ENCODE peak calls at places on chromosomes 13 and 19, in ten cellular contexts. One of them, this sample, is unnamed.

GRCh38 chr19:4337906-4338440 is 654 bp downstream of the STAP2 start:
- DNase-seq in AML-193: no peak
- DNase-seq in stimulated activated CD4-positive, alpha-beta T cell treated with anti-CD3 and anti-CD28 coated beads, Interleukin-1b, Interleukin-23, amount 100 ng/mL, for 4 hours: no peak
- DNase-seq in upper lobe of right lung: no peak
- DNase-seq in left ventricle myocardium inferior: no peak
- DNase-seq in MG63: no peak
- DNase-seq in T-cell: no peak
- DNase-seq in progenitor cell of endocrine pancreas: no peak
- DNase-seq in astrocyte of the spinal cord: peak
- DNase-seq in activated CD8-positive, alpha-beta memory T cell treated with anti-CD3 and anti-CD28 coated beads, Interleukin-2, amount 50 U/mL, for 48 hours: no peak
- DNase-seq in this sample: no peak

GRCh38 chr13:107233541-107233940 is 665.6 kb upstream of the ARGLU1 start:
- DNase-seq in AML-193: no peak
- DNase-seq in stimulated activated CD4-positive, alpha-beta T cell treated with anti-CD3 and anti-CD28 coated beads, Interleukin-1b, Interleukin-23, amount 100 ng/mL, for 4 hours: no peak
- DNase-seq in upper lobe of right lung: no peak
- DNase-seq in left ventricle myocardium inferior: no peak
- DNase-seq in MG63: no peak
- DNase-seq in T-cell: no peak
- DNase-seq in progenitor cell of endocrine pancreas: no peak
- DNase-seq in astrocyte of the spinal cord: no peak
- DNase-seq in activated CD8-positive, alpha-beta memory T cell treated with anti-CD3 and anti-CD28 coated beads, Interleukin-2, amount 50 U/mL, for 48 hours: no peak
- DNase-seq in this sample: no peak

GRCh38 chr19:47227347-47228167 is 3.4 kb downstream of the BBC3 start:
- DNase-seq in AML-193: peak
- DNase-seq in stimulated activated CD4-positive, alpha-beta T cell treated with anti-CD3 and anti-CD28 coated beads, Interleukin-1b, Interleukin-23, amount 100 ng/mL, for 4 hours: no peak
- DNase-seq in upper lobe of right lung: peak
- DNase-seq in left ventricle myocardium inferior: peak
- DNase-seq in MG63: peak
- DNase-seq in T-cell: no peak
- DNase-seq in progenitor cell of endocrine pancreas: peak
- DNase-seq in astrocyte of the spinal cord: peak
- DNase-seq in activated CD8-positive, alpha-beta memory T cell treated with anti-CD3 and anti-CD28 coated beads, Interleukin-2, amount 50 U/mL, for 48 hours: peak
- DNase-seq in this sample: peak

GRCh38 chr19:5269279-5269678 is 71.3 kb downstream of the PTPRS start:
- DNase-seq in AML-193: no peak
- DNase-seq in stimulated activated CD4-positive, alpha-beta T cell treated with anti-CD3 and anti-CD28 coated beads, Interleukin-1b, Interleukin-23, amount 100 ng/mL, for 4 hours: no peak
- DNase-seq in upper lobe of right lung: no peak
- DNase-seq in left ventricle myocardium inferior: no peak
- DNase-seq in MG63: no peak
- DNase-seq in T-cell: no peak
- DNase-seq in progenitor cell of endocrine pancreas: no peak
- DNase-seq in astrocyte of the spinal cord: no peak
- DNase-seq in activated CD8-positive, alpha-beta memory T cell treated with anti-CD3 and anti-CD28 coated beads, Interleukin-2, amount 50 U/mL, for 48 hours: no peak
- DNase-seq in this sample: no peak

GRCh38 chr13:51644649-51645048 is 60.4 kb downstream of the WDFY2 start:
- DNase-seq in AML-193: no peak
- DNase-seq in stimulated activated CD4-positive, alpha-beta T cell treated with anti-CD3 and anti-CD28 coated beads, Interleukin-1b, Interleukin-23, amount 100 ng/mL, for 4 hours: no peak
- DNase-seq in upper lobe of right lung: no peak
- DNase-seq in left ventricle myocardium inferior: no peak
- DNase-seq in MG63: peak
- DNase-seq in T-cell: no peak
- DNase-seq in progenitor cell of endocrine pancreas: no peak
- DNase-seq in astrocyte of the spinal cord: peak
- DNase-seq in activated CD8-positive, alpha-beta memory T cell treated with anti-CD3 and anti-CD28 coated beads, Interleukin-2, amount 50 U/mL, for 48 hours: no peak
- DNase-seq in this sample: peak

GRCh38 chr13:33009019-33009418 is 7.2 kb upstream of the KL start:
- DNase-seq in AML-193: no peak
- DNase-seq in stimulated activated CD4-positive, alpha-beta T cell treated with anti-CD3 and anti-CD28 coated beads, Interleukin-1b, Interleukin-23, amount 100 ng/mL, for 4 hours: no peak
- DNase-seq in upper lobe of right lung: no peak
- DNase-seq in left ventricle myocardium inferior: no peak
- DNase-seq in MG63: no peak
- DNase-seq in T-cell: no peak
- DNase-seq in progenitor cell of endocrine pancreas: no peak
- DNase-seq in astrocyte of the spinal cord: no peak
- DNase-seq in activated CD8-positive, alpha-beta memory T cell treated with anti-CD3 and anti-CD28 coated beads, Interleukin-2, amount 50 U/mL, for 48 hours: no peak
- DNase-seq in this sample: no peak

GRCh38 chr19:13420780-13421179 is 85.5 kb downstream of the CACNA1A start:
- DNase-seq in AML-193: no peak
- DNase-seq in stimulated activated CD4-positive, alpha-beta T cell treated with anti-CD3 and anti-CD28 coated beads, Interleukin-1b, Interleukin-23, amount 100 ng/mL, for 4 hours: no peak
- DNase-seq in upper lobe of right lung: no peak
- DNase-seq in left ventricle myocardium inferior: no peak
- DNase-seq in MG63: no peak
- DNase-seq in T-cell: no peak
- DNase-seq in progenitor cell of endocrine pancreas: no peak
- DNase-seq in astrocyte of the spinal cord: no peak
- DNase-seq in activated CD8-positive, alpha-beta memory T cell treated with anti-CD3 and anti-CD28 coated beads, Interleukin-2, amount 50 U/mL, for 48 hours: no peak
- DNase-seq in this sample: no peak

GRCh38 chr13:44013666-44014291 is 134.1 kb downstream of the LACC1 start:
- DNase-seq in AML-193: no peak
- DNase-seq in stimulated activated CD4-positive, alpha-beta T cell treated with anti-CD3 and anti-CD28 coated beads, Interleukin-1b, Interleukin-23, amount 100 ng/mL, for 4 hours: no peak
- DNase-seq in upper lobe of right lung: no peak
- DNase-seq in left ventricle myocardium inferior: no peak
- DNase-seq in MG63: no peak
- DNase-seq in T-cell: no peak
- DNase-seq in progenitor cell of endocrine pancreas: no peak
- DNase-seq in astrocyte of the spinal cord: peak
- DNase-seq in activated CD8-positive, alpha-beta memory T cell treated with anti-CD3 and anti-CD28 coated beads, Interleukin-2, amount 50 U/mL, for 48 hours: no peak
- DNase-seq in this sample: no peak

GRCh38 chr19:30519607-30520205 is 147.5 kb downstream of the ZNF536 start:
- DNase-seq in AML-193: no peak
- DNase-seq in stimulated activated CD4-positive, alpha-beta T cell treated with anti-CD3 and anti-CD28 coated beads, Interleukin-1b, Interleukin-23, amount 100 ng/mL, for 4 hours: no peak
- DNase-seq in upper lobe of right lung: no peak
- DNase-seq in left ventricle myocardium inferior: no peak
- DNase-seq in MG63: no peak
- DNase-seq in T-cell: no peak
- DNase-seq in progenitor cell of endocrine pancreas: no peak
- DNase-seq in astrocyte of the spinal cord: no peak
- DNase-seq in activated CD8-positive, alpha-beta memory T cell treated with anti-CD3 and anti-CD28 coated beads, Interleukin-2, amount 50 U/mL, for 48 hours: no peak
- DNase-seq in this sample: no peak

GRCh38 chr19:2064395-2064787 is 13.3 kb upstream of the MKNK2 start:
- DNase-seq in AML-193: no peak
- DNase-seq in stimulated activated CD4-positive, alpha-beta T cell treated with anti-CD3 and anti-CD28 coated beads, Interleukin-1b, Interleukin-23, amount 100 ng/mL, for 4 hours: no peak
- DNase-seq in upper lobe of right lung: no peak
- DNase-seq in left ventricle myocardium inferior: no peak
- DNase-seq in MG63: no peak
- DNase-seq in T-cell: no peak
- DNase-seq in progenitor cell of endocrine pancreas: no peak
- DNase-seq in astrocyte of the spinal cord: no peak
- DNase-seq in activated CD8-positive, alpha-beta memory T cell treated with anti-CD3 and anti-CD28 coated beads, Interleukin-2, amount 50 U/mL, for 48 hours: peak
- DNase-seq in this sample: no peak

GRCh38 chr13:111573362-111573761 is 252.9 kb downstream of the TEX29 start:
- DNase-seq in AML-193: no peak
- DNase-seq in stimulated activated CD4-positive, alpha-beta T cell treated with anti-CD3 and anti-CD28 coated beads, Interleukin-1b, Interleukin-23, amount 100 ng/mL, for 4 hours: no peak
- DNase-seq in upper lobe of right lung: no peak
- DNase-seq in left ventricle myocardium inferior: no peak
- DNase-seq in MG63: no peak
- DNase-seq in T-cell: no peak
- DNase-seq in progenitor cell of endocrine pancreas: no peak
- DNase-seq in astrocyte of the spinal cord: no peak
- DNase-seq in activated CD8-positive, alpha-beta memory T cell treated with anti-CD3 and anti-CD28 coated beads, Interleukin-2, amount 50 U/mL, for 48 hours: no peak
- DNase-seq in this sample: no peak

GRCh38 chr19:38837656-38838121 is 6.1 kb upstream of the ECH1 start:
- DNase-seq in AML-193: no peak
- DNase-seq in stimulated activated CD4-positive, alpha-beta T cell treated with anti-CD3 and anti-CD28 coated beads, Interleukin-1b, Interleukin-23, amount 100 ng/mL, for 4 hours: no peak
- DNase-seq in upper lobe of right lung: no peak
- DNase-seq in left ventricle myocardium inferior: no peak
- DNase-seq in MG63: no peak
- DNase-seq in T-cell: no peak
- DNase-seq in progenitor cell of endocrine pancreas: no peak
- DNase-seq in astrocyte of the spinal cord: no peak
- DNase-seq in activated CD8-positive, alpha-beta memory T cell treated with anti-CD3 and anti-CD28 coated beads, Interleukin-2, amount 50 U/mL, for 48 hours: no peak
- DNase-seq in this sample: no peak

GRCh38 chr13:37023871-37024270 is 23.3 kb downstream of the EXOSC8 start:
- DNase-seq in AML-193: no peak
- DNase-seq in stimulated activated CD4-positive, alpha-beta T cell treated with anti-CD3 and anti-CD28 coated beads, Interleukin-1b, Interleukin-23, amount 100 ng/mL, for 4 hours: no peak
- DNase-seq in upper lobe of right lung: no peak
- DNase-seq in left ventricle myocardium inferior: no peak
- DNase-seq in MG63: no peak
- DNase-seq in T-cell: no peak
- DNase-seq in progenitor cell of endocrine pancreas: no peak
- DNase-seq in astrocyte of the spinal cord: peak
- DNase-seq in activated CD8-positive, alpha-beta memory T cell treated with anti-CD3 and anti-CD28 coated beads, Interleukin-2, amount 50 U/mL, for 48 hours: no peak
- DNase-seq in this sample: no peak

GRCh38 chr19:10418281-10419199 is 1.8 kb upstream of the PDE4A start:
- DNase-seq in AML-193: no peak
- DNase-seq in stimulated activated CD4-positive, alpha-beta T cell treated with anti-CD3 and anti-CD28 coated beads, Interleukin-1b, Interleukin-23, amount 100 ng/mL, for 4 hours: no peak
- DNase-seq in upper lobe of right lung: no peak
- DNase-seq in left ventricle myocardium inferior: no peak
- DNase-seq in MG63: peak
- DNase-seq in T-cell: no peak
- DNase-seq in progenitor cell of endocrine pancreas: no peak
- DNase-seq in astrocyte of the spinal cord: peak
- DNase-seq in activated CD8-positive, alpha-beta memory T cell treated with anti-CD3 and anti-CD28 coated beads, Interleukin-2, amount 50 U/mL, for 48 hours: no peak
- DNase-seq in this sample: peak

GRCh38 chr13:39201075-39201630 is 162.9 kb downstream of the NHLRC3 start:
- DNase-seq in AML-193: no peak
- DNase-seq in stimulated activated CD4-positive, alpha-beta T cell treated with anti-CD3 and anti-CD28 coated beads, Interleukin-1b, Interleukin-23, amount 100 ng/mL, for 4 hours: no peak
- DNase-seq in upper lobe of right lung: no peak
- DNase-seq in left ventricle myocardium inferior: peak
- DNase-seq in MG63: no peak
- DNase-seq in T-cell: no peak
- DNase-seq in progenitor cell of endocrine pancreas: no peak
- DNase-seq in astrocyte of the spinal cord: no peak
- DNase-seq in activated CD8-positive, alpha-beta memory T cell treated with anti-CD3 and anti-CD28 coated beads, Interleukin-2, amount 50 U/mL, for 48 hours: no peak
- DNase-seq in this sample: no peak

GRCh38 chr19:5926641-5927438 is 12.8 kb downstream of the CAPS start:
- DNase-seq in AML-193: no peak
- DNase-seq in stimulated activated CD4-positive, alpha-beta T cell treated with anti-CD3 and anti-CD28 coated beads, Interleukin-1b, Interleukin-23, amount 100 ng/mL, for 4 hours: no peak
- DNase-seq in upper lobe of right lung: no peak
- DNase-seq in left ventricle myocardium inferior: peak
- DNase-seq in MG63: no peak
- DNase-seq in T-cell: no peak
- DNase-seq in progenitor cell of endocrine pancreas: no peak
- DNase-seq in astrocyte of the spinal cord: peak
- DNase-seq in activated CD8-positive, alpha-beta memory T cell treated with anti-CD3 and anti-CD28 coated beads, Interleukin-2, amount 50 U/mL, for 48 hours: no peak
- DNase-seq in this sample: no peak

GRCh38 chr19:22616659-22617058 is 17.5 kb upstream of the ZNF492 start:
- DNase-seq in AML-193: no peak
- DNase-seq in stimulated activated CD4-positive, alpha-beta T cell treated with anti-CD3 and anti-CD28 coated beads, Interleukin-1b, Interleukin-23, amount 100 ng/mL, for 4 hours: no peak
- DNase-seq in upper lobe of right lung: peak
- DNase-seq in left ventricle myocardium inferior: no peak
- DNase-seq in MG63: no peak
- DNase-seq in T-cell: no peak
- DNase-seq in progenitor cell of endocrine pancreas: no peak
- DNase-seq in astrocyte of the spinal cord: no peak
- DNase-seq in activated CD8-positive, alpha-beta memory T cell treated with anti-CD3 and anti-CD28 coated beads, Interleukin-2, amount 50 U/mL, for 48 hours: no peak
- DNase-seq in this sample: no peak

GRCh38 chr13:98123176-98123575 is 19.7 kb upstream of the FARP1 start:
- DNase-seq in AML-193: no peak
- DNase-seq in stimulated activated CD4-positive, alpha-beta T cell treated with anti-CD3 and anti-CD28 coated beads, Interleukin-1b, Interleukin-23, amount 100 ng/mL, for 4 hours: no peak
- DNase-seq in upper lobe of right lung: no peak
- DNase-seq in left ventricle myocardium inferior: no peak
- DNase-seq in MG63: no peak
- DNase-seq in T-cell: no peak
- DNase-seq in progenitor cell of endocrine pancreas: no peak
- DNase-seq in astrocyte of the spinal cord: no peak
- DNase-seq in activated CD8-positive, alpha-beta memory T cell treated with anti-CD3 and anti-CD28 coated beads, Interleukin-2, amount 50 U/mL, for 48 hours: no peak
- DNase-seq in this sample: no peak

GRCh38 chr19:3586124-3586626 is 897 bp downstream of the GIPC3 start:
- DNase-seq in AML-193: no peak
- DNase-seq in stimulated activated CD4-positive, alpha-beta T cell treated with anti-CD3 and anti-CD28 coated beads, Interleukin-1b, Interleukin-23, amount 100 ng/mL, for 4 hours: peak
- DNase-seq in upper lobe of right lung: no peak
- DNase-seq in left ventricle myocardium inferior: no peak
- DNase-seq in MG63: no peak
- DNase-seq in T-cell: no peak
- DNase-seq in progenitor cell of endocrine pancreas: no peak
- DNase-seq in astrocyte of the spinal cord: no peak
- DNase-seq in activated CD8-positive, alpha-beta memory T cell treated with anti-CD3 and anti-CD28 coated beads, Interleukin-2, amount 50 U/mL, for 48 hours: peak
- DNase-seq in this sample: peak

GRCh38 chr19:33292595-33293254 is 9.6 kb downstream of the CEBPA start:
- DNase-seq in AML-193: no peak
- DNase-seq in stimulated activated CD4-positive, alpha-beta T cell treated with anti-CD3 and anti-CD28 coated beads, Interleukin-1b, Interleukin-23, amount 100 ng/mL, for 4 hours: no peak
- DNase-seq in upper lobe of right lung: peak
- DNase-seq in left ventricle myocardium inferior: no peak
- DNase-seq in MG63: no peak
- DNase-seq in T-cell: no peak
- DNase-seq in progenitor cell of endocrine pancreas: no peak
- DNase-seq in astrocyte of the spinal cord: no peak
- DNase-seq in activated CD8-positive, alpha-beta memory T cell treated with anti-CD3 and anti-CD28 coated beads, Interleukin-2, amount 50 U/mL, for 48 hours: no peak
- DNase-seq in this sample: no peak

GRCh38 chr19:46107371-46107770 is 17.1 kb downstream of the IGFL3 start:
- DNase-seq in AML-193: no peak
- DNase-seq in stimulated activated CD4-positive, alpha-beta T cell treated with anti-CD3 and anti-CD28 coated beads, Interleukin-1b, Interleukin-23, amount 100 ng/mL, for 4 hours: no peak
- DNase-seq in upper lobe of right lung: no peak
- DNase-seq in left ventricle myocardium inferior: no peak
- DNase-seq in MG63: peak
- DNase-seq in T-cell: no peak
- DNase-seq in progenitor cell of endocrine pancreas: no peak
- DNase-seq in astrocyte of the spinal cord: peak
- DNase-seq in activated CD8-positive, alpha-beta memory T cell treated with anti-CD3 and anti-CD28 coated beads, Interleukin-2, amount 50 U/mL, for 48 hours: no peak
- DNase-seq in this sample: no peak

GRCh38 chr13:34467450-34468083 is 474.5 kb upstream of the NBEA start:
- DNase-seq in AML-193: no peak
- DNase-seq in stimulated activated CD4-positive, alpha-beta T cell treated with anti-CD3 and anti-CD28 coated beads, Interleukin-1b, Interleukin-23, amount 100 ng/mL, for 4 hours: no peak
- DNase-seq in upper lobe of right lung: no peak
- DNase-seq in left ventricle myocardium inferior: no peak
- DNase-seq in MG63: no peak
- DNase-seq in T-cell: no peak
- DNase-seq in progenitor cell of endocrine pancreas: no peak
- DNase-seq in astrocyte of the spinal cord: no peak
- DNase-seq in activated CD8-positive, alpha-beta memory T cell treated with anti-CD3 and anti-CD28 coated beads, Interleukin-2, amount 50 U/mL, for 48 hours: no peak
- DNase-seq in this sample: no peak

GRCh38 chr13:113364933-113365371 is 1.0 kb upstream of the GRTP1 start:
- DNase-seq in AML-193: no peak
- DNase-seq in stimulated activated CD4-positive, alpha-beta T cell treated with anti-CD3 and anti-CD28 coated beads, Interleukin-1b, Interleukin-23, amount 100 ng/mL, for 4 hours: no peak
- DNase-seq in upper lobe of right lung: no peak
- DNase-seq in left ventricle myocardium inferior: no peak
- DNase-seq in MG63: no peak
- DNase-seq in T-cell: no peak
- DNase-seq in progenitor cell of endocrine pancreas: no peak
- DNase-seq in astrocyte of the spinal cord: no peak
- DNase-seq in activated CD8-positive, alpha-beta memory T cell treated with anti-CD3 and anti-CD28 coated beads, Interleukin-2, amount 50 U/mL, for 48 hours: no peak
- DNase-seq in this sample: no peak

GRCh38 chr19:14409157-14410053 is 9.7 kb downstream of the DDX39A start:
- DNase-seq in AML-193: no peak
- DNase-seq in stimulated activated CD4-positive, alpha-beta T cell treated with anti-CD3 and anti-CD28 coated beads, Interleukin-1b, Interleukin-23, amount 100 ng/mL, for 4 hours: no peak
- DNase-seq in upper lobe of right lung: no peak
- DNase-seq in left ventricle myocardium inferior: no peak
- DNase-seq in MG63: no peak
- DNase-seq in T-cell: no peak
- DNase-seq in progenitor cell of endocrine pancreas: no peak
- DNase-seq in astrocyte of the spinal cord: no peak
- DNase-seq in activated CD8-positive, alpha-beta memory T cell treated with anti-CD3 and anti-CD28 coated beads, Interleukin-2, amount 50 U/mL, for 48 hours: peak
- DNase-seq in this sample: no peak

GRCh38 chr13:74210693-74211393 is 76.6 kb upstream of the KLF12 start:
- DNase-seq in AML-193: no peak
- DNase-seq in stimulated activated CD4-positive, alpha-beta T cell treated with anti-CD3 and anti-CD28 coated beads, Interleukin-1b, Interleukin-23, amount 100 ng/mL, for 4 hours: no peak
- DNase-seq in upper lobe of right lung: no peak
- DNase-seq in left ventricle myocardium inferior: no peak
- DNase-seq in MG63: peak
- DNase-seq in T-cell: no peak
- DNase-seq in progenitor cell of endocrine pancreas: no peak
- DNase-seq in astrocyte of the spinal cord: peak
- DNase-seq in activated CD8-positive, alpha-beta memory T cell treated with anti-CD3 and anti-CD28 coated beads, Interleukin-2, amount 50 U/mL, for 48 hours: no peak
- DNase-seq in this sample: no peak

GRCh38 chr19:31317098-31317497 is 32.1 kb downstream of the TSHZ3 start:
- DNase-seq in AML-193: no peak
- DNase-seq in stimulated activated CD4-positive, alpha-beta T cell treated with anti-CD3 and anti-CD28 coated beads, Interleukin-1b, Interleukin-23, amount 100 ng/mL, for 4 hours: no peak
- DNase-seq in upper lobe of right lung: no peak
- DNase-seq in left ventricle myocardium inferior: no peak
- DNase-seq in MG63: no peak
- DNase-seq in T-cell: no peak
- DNase-seq in progenitor cell of endocrine pancreas: no peak
- DNase-seq in astrocyte of the spinal cord: no peak
- DNase-seq in activated CD8-positive, alpha-beta memory T cell treated with anti-CD3 and anti-CD28 coated beads, Interleukin-2, amount 50 U/mL, for 48 hours: no peak
- DNase-seq in this sample: no peak

GRCh38 chr13:95258619-95259194 is 42.5 kb downstream of the ABCC4 start:
- DNase-seq in AML-193: no peak
- DNase-seq in stimulated activated CD4-positive, alpha-beta T cell treated with anti-CD3 and anti-CD28 coated beads, Interleukin-1b, Interleukin-23, amount 100 ng/mL, for 4 hours: no peak
- DNase-seq in upper lobe of right lung: no peak
- DNase-seq in left ventricle myocardium inferior: no peak
- DNase-seq in MG63: no peak
- DNase-seq in T-cell: no peak
- DNase-seq in progenitor cell of endocrine pancreas: no peak
- DNase-seq in astrocyte of the spinal cord: no peak
- DNase-seq in activated CD8-positive, alpha-beta memory T cell treated with anti-CD3 and anti-CD28 coated beads, Interleukin-2, amount 50 U/mL, for 48 hours: no peak
- DNase-seq in this sample: no peak

GRCh38 chr13:105611424-105611823 is 924.0 kb downstream of the EFNB2 start:
- DNase-seq in AML-193: no peak
- DNase-seq in stimulated activated CD4-positive, alpha-beta T cell treated with anti-CD3 and anti-CD28 coated beads, Interleukin-1b, Interleukin-23, amount 100 ng/mL, for 4 hours: no peak
- DNase-seq in upper lobe of right lung: no peak
- DNase-seq in left ventricle myocardium inferior: no peak
- DNase-seq in MG63: no peak
- DNase-seq in T-cell: no peak
- DNase-seq in progenitor cell of endocrine pancreas: no peak
- DNase-seq in astrocyte of the spinal cord: peak
- DNase-seq in activated CD8-positive, alpha-beta memory T cell treated with anti-CD3 and anti-CD28 coated beads, Interleukin-2, amount 50 U/mL, for 48 hours: no peak
- DNase-seq in this sample: no peak

This sample was measured in KBM-7.